ENCODE peak calls at places on chromosomes 13 and 19, in seven cellular contexts. A, V, F, M, R, S and J are unnamed samples.

GRCh38 chr19:51503428-51503827 is 1.8 kb upstream of the SIGLEC12 start:
- DNase-seq in A (no peak), V (no peak), F (no peak), M (no peak), R (no peak), S (no peak), J (no peak)

GRCh38 chr13:25843692-25844091 is 208.1 kb downstream of the SHISA2 start:
- DNase-seq in A (no peak), V (no peak), F (no peak), M (no peak), R (no peak), S (no peak), J (no peak)

GRCh38 chr19:45177817-45178261 is at the start of gene TRAPPC6A:
- DNase-seq in A (peak), V (no peak), F (no peak), M (no peak), R (peak), S (no peak), J (no peak)

GRCh38 chr13:61383101-61383500 is 32.5 kb downstream of the PCDH20 start:
- DNase-seq in A (no peak), V (no peak), F (no peak), M (no peak), R (no peak), S (no peak), J (no peak)

GRCh38 chr19:5106361-5106760 is 137.4 kb downstream of the KDM4B start:
- DNase-seq in A (no peak), V (no peak), F (no peak), M (no peak), R (no peak), S (no peak), J (no peak)

GRCh38 chr19:30719189-30719990 is 347.2 kb downstream of the ZNF536 start:
- DNase-seq in A (no peak), V (peak), F (peak), M (no peak), R (peak), S (no peak), J (no peak)

GRCh38 chr13:84491952-84492351 is 609.7 kb upstream of the SLITRK1 start:
- DNase-seq in A (no peak), V (no peak), F (no peak), M (no peak), R (no peak), S (no peak), J (no peak)

GRCh38 chr13:97121894-97122293 is 100.2 kb upstream of the MBNL2 start:
- DNase-seq in A (no peak), V (no peak), F (no peak), M (no peak), R (peak), S (no peak), J (no peak)

GRCh38 chr19:6739390-6739883 is at the start of gene TRIP10:
- DNase-seq in A (no peak), V (peak), F (peak), M (peak), R (peak), S (peak), J (peak)